ENCODE peak calls at places on chromosomes 6 and 20, in ten cellular contexts. One of them, this sample, is unnamed.

GRCh38 chr20:4060856-4061440 is 45.6 kb upstream of the RNF24 start:
- DNase-seq in GM12865: no peak
- DNase-seq in adrenal gland: no peak
- DNase-seq in fibroblast of pulmonary artery: no peak
- DNase-seq in Peyer's patch: no peak
- DNase-seq in fibroblast of mammary gland: no peak
- DNase-seq in thoracic aorta: no peak
- DNase-seq in lower leg skin: no peak
- DNase-seq in cardiac fibroblast: no peak
- DNase-seq in AG04449: no peak
- DNase-seq in this sample: no peak

GRCh38 chr20:44207066-44207723 is 3.4 kb downstream of the OSER1 start:
- DNase-seq in GM12865: peak
- DNase-seq in adrenal gland: no peak
- DNase-seq in fibroblast of pulmonary artery: no peak
- DNase-seq in Peyer's patch: no peak
- DNase-seq in fibroblast of mammary gland: no peak
- DNase-seq in thoracic aorta: no peak
- DNase-seq in lower leg skin: no peak
- DNase-seq in cardiac fibroblast: no peak
- DNase-seq in AG04449: no peak
- DNase-seq in this sample: no peak

GRCh38 chr20:24657211-24657610 is 187.8 kb downstream of the SYNDIG1 start:
- DNase-seq in GM12865: no peak
- DNase-seq in adrenal gland: no peak
- DNase-seq in fibroblast of pulmonary artery: peak
- DNase-seq in Peyer's patch: no peak
- DNase-seq in fibroblast of mammary gland: peak
- DNase-seq in thoracic aorta: no peak
- DNase-seq in lower leg skin: no peak
- DNase-seq in cardiac fibroblast: peak
- DNase-seq in AG04449: no peak
- DNase-seq in this sample: peak

GRCh38 chr6:132188865-132189264 is 212.4 kb downstream of the MOXD1 start:
- DNase-seq in GM12865: no peak
- DNase-seq in adrenal gland: no peak
- DNase-seq in fibroblast of pulmonary artery: peak
- DNase-seq in Peyer's patch: no peak
- DNase-seq in fibroblast of mammary gland: peak
- DNase-seq in thoracic aorta: no peak
- DNase-seq in lower leg skin: no peak
- DNase-seq in cardiac fibroblast: peak
- DNase-seq in AG04449: no peak
- DNase-seq in this sample: peak

GRCh38 chr20:32124916-32125454 is 15.5 kb downstream of the TM9SF4 start:
- DNase-seq in GM12865: no peak
- DNase-seq in adrenal gland: no peak
- DNase-seq in fibroblast of pulmonary artery: no peak
- DNase-seq in Peyer's patch: no peak
- DNase-seq in fibroblast of mammary gland: no peak
- DNase-seq in thoracic aorta: no peak
- DNase-seq in lower leg skin: no peak
- DNase-seq in cardiac fibroblast: no peak
- DNase-seq in AG04449: no peak
- DNase-seq in this sample: no peak

GRCh38 chr20:3854462-3854870 is 7.8 kb downstream of the MAVS start:
- DNase-seq in GM12865: no peak
- DNase-seq in adrenal gland: no peak
- DNase-seq in fibroblast of pulmonary artery: no peak
- DNase-seq in Peyer's patch: no peak
- DNase-seq in fibroblast of mammary gland: no peak
- DNase-seq in thoracic aorta: no peak
- DNase-seq in lower leg skin: no peak
- DNase-seq in cardiac fibroblast: no peak
- DNase-seq in AG04449: no peak
- DNase-seq in this sample: no peak

GRCh38 chr6:68625998-68626397 is 9.1 kb upstream of the ADGRB3 start:
- DNase-seq in GM12865: no peak
- DNase-seq in adrenal gland: no peak
- DNase-seq in fibroblast of pulmonary artery: no peak
- DNase-seq in Peyer's patch: no peak
- DNase-seq in fibroblast of mammary gland: no peak
- DNase-seq in thoracic aorta: no peak
- DNase-seq in lower leg skin: no peak
- DNase-seq in cardiac fibroblast: no peak
- DNase-seq in AG04449: no peak
- DNase-seq in this sample: no peak

GRCh38 chr20:3222635-3223600 is 13.6 kb downstream of the ITPA start:
- DNase-seq in GM12865: peak
- DNase-seq in adrenal gland: no peak
- DNase-seq in fibroblast of pulmonary artery: no peak
- DNase-seq in Peyer's patch: peak
- DNase-seq in fibroblast of mammary gland: no peak
- DNase-seq in thoracic aorta: no peak
- DNase-seq in lower leg skin: no peak
- DNase-seq in cardiac fibroblast: no peak
- DNase-seq in AG04449: no peak
- DNase-seq in this sample: no peak

GRCh38 chr20:34581341-34582189 is 23.0 kb downstream of the MAP1LC3A start:
- DNase-seq in GM12865: peak
- DNase-seq in adrenal gland: no peak
- DNase-seq in fibroblast of pulmonary artery: peak
- DNase-seq in Peyer's patch: no peak
- DNase-seq in fibroblast of mammary gland: peak
- DNase-seq in thoracic aorta: no peak
- DNase-seq in lower leg skin: peak
- DNase-seq in cardiac fibroblast: peak
- DNase-seq in AG04449: no peak
- DNase-seq in this sample: peak

GRCh38 chr6:6712979-6713514 is 124.5 kb downstream of the LY86 start:
- DNase-seq in GM12865: peak
- DNase-seq in adrenal gland: no peak
- DNase-seq in fibroblast of pulmonary artery: no peak
- DNase-seq in Peyer's patch: no peak
- DNase-seq in fibroblast of mammary gland: no peak
- DNase-seq in thoracic aorta: no peak
- DNase-seq in lower leg skin: no peak
- DNase-seq in cardiac fibroblast: no peak
- DNase-seq in AG04449: no peak
- DNase-seq in this sample: peak

GRCh38 chr6:44054635-44055559 is 72.4 kb downstream of the MRPL14 start:
- DNase-seq in GM12865: no peak
- DNase-seq in adrenal gland: no peak
- DNase-seq in fibroblast of pulmonary artery: no peak
- DNase-seq in Peyer's patch: no peak
- DNase-seq in fibroblast of mammary gland: peak
- DNase-seq in thoracic aorta: no peak
- DNase-seq in lower leg skin: no peak
- DNase-seq in cardiac fibroblast: no peak
- DNase-seq in AG04449: no peak
- DNase-seq in this sample: peak

GRCh38 chr20:63968136-63968927 is 1.4 kb downstream of the ZNF512B start:
- DNase-seq in GM12865: no peak
- DNase-seq in adrenal gland: peak
- DNase-seq in fibroblast of pulmonary artery: no peak
- DNase-seq in Peyer's patch: no peak
- DNase-seq in fibroblast of mammary gland: no peak
- DNase-seq in thoracic aorta: no peak
- DNase-seq in lower leg skin: no peak
- DNase-seq in cardiac fibroblast: no peak
- DNase-seq in AG04449: no peak
- DNase-seq in this sample: no peak

GRCh38 chr6:152089992-152090391 is 282.5 kb downstream of the ESR1 start:
- DNase-seq in GM12865: no peak
- DNase-seq in adrenal gland: peak
- DNase-seq in fibroblast of pulmonary artery: peak
- DNase-seq in Peyer's patch: no peak
- DNase-seq in fibroblast of mammary gland: peak
- DNase-seq in thoracic aorta: peak
- DNase-seq in lower leg skin: peak
- DNase-seq in cardiac fibroblast: peak
- DNase-seq in AG04449: no peak
- DNase-seq in this sample: peak

GRCh38 chr6:130047440-130047995 is 29.1 kb downstream of the L3MBTL3 start:
- DNase-seq in GM12865: no peak
- DNase-seq in adrenal gland: no peak
- DNase-seq in fibroblast of pulmonary artery: no peak
- DNase-seq in Peyer's patch: no peak
- DNase-seq in fibroblast of mammary gland: no peak
- DNase-seq in thoracic aorta: no peak
- DNase-seq in lower leg skin: no peak
- DNase-seq in cardiac fibroblast: no peak
- DNase-seq in AG04449: no peak
- DNase-seq in this sample: no peak

GRCh38 chr20:37915434-37915787 is 12.5 kb downstream of the VSTM2L start:
- DNase-seq in GM12865: no peak
- DNase-seq in adrenal gland: no peak
- DNase-seq in fibroblast of pulmonary artery: no peak
- DNase-seq in Peyer's patch: no peak
- DNase-seq in fibroblast of mammary gland: no peak
- DNase-seq in thoracic aorta: no peak
- DNase-seq in lower leg skin: no peak
- DNase-seq in cardiac fibroblast: no peak
- DNase-seq in AG04449: no peak
- DNase-seq in this sample: no peak

GRCh38 chr20:8434326-8434876 is 302.3 kb downstream of the PLCB1 start:
- DNase-seq in GM12865: no peak
- DNase-seq in adrenal gland: no peak
- DNase-seq in fibroblast of pulmonary artery: peak
- DNase-seq in Peyer's patch: no peak
- DNase-seq in fibroblast of mammary gland: peak
- DNase-seq in thoracic aorta: no peak
- DNase-seq in lower leg skin: no peak
- DNase-seq in cardiac fibroblast: peak
- DNase-seq in AG04449: no peak
- DNase-seq in this sample: no peak

GRCh38 chr6:7258231-7258763 is 54.7 kb downstream of the SSR1 start:
- DNase-seq in GM12865: no peak
- DNase-seq in adrenal gland: no peak
- DNase-seq in fibroblast of pulmonary artery: no peak
- DNase-seq in Peyer's patch: no peak
- DNase-seq in fibroblast of mammary gland: no peak
- DNase-seq in thoracic aorta: no peak
- DNase-seq in lower leg skin: no peak
- DNase-seq in cardiac fibroblast: no peak
- DNase-seq in AG04449: no peak
- DNase-seq in this sample: no peak

GRCh38 chr6:82741996-82742385 is 323.6 kb downstream of the UBE3D start:
- DNase-seq in GM12865: no peak
- DNase-seq in adrenal gland: no peak
- DNase-seq in fibroblast of pulmonary artery: no peak
- DNase-seq in Peyer's patch: no peak
- DNase-seq in fibroblast of mammary gland: no peak
- DNase-seq in thoracic aorta: no peak
- DNase-seq in lower leg skin: no peak
- DNase-seq in cardiac fibroblast: no peak
- DNase-seq in AG04449: no peak
- DNase-seq in this sample: no peak

GRCh38 chr6:11552390-11552789 is 14.8 kb downstream of the TMEM170B start:
- DNase-seq in GM12865: no peak
- DNase-seq in adrenal gland: no peak
- DNase-seq in fibroblast of pulmonary artery: no peak
- DNase-seq in Peyer's patch: no peak
- DNase-seq in fibroblast of mammary gland: no peak
- DNase-seq in thoracic aorta: no peak
- DNase-seq in lower leg skin: no peak
- DNase-seq in cardiac fibroblast: no peak
- DNase-seq in AG04449: no peak
- DNase-seq in this sample: no peak
- H3K4me3 ChIP-seq in GM12865: no peak
- H3K4me3 ChIP-seq in adrenal gland: no peak
- H3K4me3 ChIP-seq in fibroblast of pulmonary artery: no peak
- H3K4me3 ChIP-seq in Peyer's patch: no peak
- H3K4me3 ChIP-seq in fibroblast of mammary gland: no peak
- H3K4me3 ChIP-seq in thoracic aorta: no peak
- H3K4me3 ChIP-seq in lower leg skin: no peak
- H3K4me3 ChIP-seq in cardiac fibroblast: no peak
- H3K4me3 ChIP-seq in AG04449: no peak
- H3K4me3 ChIP-seq in this sample: no peak

DNA sequence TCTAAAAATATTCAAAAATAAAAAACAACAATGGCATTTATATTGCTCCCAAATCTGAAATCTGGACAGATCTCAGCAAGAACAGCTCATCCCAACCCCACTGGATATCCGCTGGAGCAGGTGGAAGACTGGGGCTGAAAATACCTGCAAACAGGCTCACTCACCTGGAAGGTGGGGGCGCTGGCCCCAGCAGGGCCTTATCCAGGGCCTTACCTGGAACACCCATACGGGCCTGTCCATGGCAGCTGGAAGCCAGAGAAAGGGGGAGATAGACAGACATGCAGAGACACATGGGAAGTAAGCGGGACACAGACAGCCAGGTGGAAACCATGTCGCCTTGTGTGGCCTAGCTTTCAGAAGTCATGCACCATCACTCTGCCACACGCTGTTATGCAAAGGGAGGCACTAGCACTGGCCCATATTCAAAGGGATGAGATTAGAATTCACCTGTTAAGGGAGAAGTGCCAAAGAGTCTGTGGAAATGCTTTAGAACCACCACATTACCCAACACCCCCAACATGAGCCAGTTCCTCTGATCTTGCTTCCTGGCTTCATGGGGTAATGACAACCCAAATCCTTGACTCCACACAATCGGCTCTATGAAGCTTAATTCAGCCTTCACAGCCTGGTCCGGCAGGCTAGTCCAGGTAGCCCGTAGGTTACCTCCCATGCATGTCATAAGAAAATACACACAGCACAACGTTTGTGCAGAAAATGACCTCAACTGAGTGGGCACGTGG is 99.0 kb upstream of the CDYL start:
- DNase-seq in GM12865: no peak
- DNase-seq in adrenal gland: no peak
- DNase-seq in fibroblast of pulmonary artery: no peak
- DNase-seq in Peyer's patch: no peak
- DNase-seq in fibroblast of mammary gland: no peak
- DNase-seq in thoracic aorta: no peak
- DNase-seq in lower leg skin: peak
- DNase-seq in cardiac fibroblast: no peak
- DNase-seq in AG04449: no peak
- DNase-seq in this sample: no peak
- TF ChIP-seq CTCF in GM12865: no peak
- TF ChIP-seq CTCF in adrenal gland: no peak
- TF ChIP-seq CTCF in fibroblast of pulmonary artery: no peak
- TF ChIP-seq CTCF in Peyer's patch: no peak
- TF ChIP-seq CTCF in fibroblast of mammary gland: no peak
- TF ChIP-seq CTCF in thoracic aorta: no peak
- TF ChIP-seq CTCF in lower leg skin: no peak
- TF ChIP-seq CTCF in cardiac fibroblast: no peak
- TF ChIP-seq CTCF in AG04449: no peak
- TF ChIP-seq CTCF in this sample: no peak

GRCh38 chr6:11042750-11043551 is 1.2 kb downstream of the ELOVL2 start:
- DNase-seq in GM12865: peak
- DNase-seq in adrenal gland: no peak
- DNase-seq in fibroblast of pulmonary artery: peak
- DNase-seq in Peyer's patch: no peak
- DNase-seq in fibroblast of mammary gland: no peak
- DNase-seq in thoracic aorta: no peak
- DNase-seq in lower leg skin: no peak
- DNase-seq in cardiac fibroblast: peak
- DNase-seq in AG04449: no peak
- DNase-seq in this sample: peak
- H3K4me3 ChIP-seq in GM12865: no peak
- H3K4me3 ChIP-seq in adrenal gland: no peak
- H3K4me3 ChIP-seq in fibroblast of pulmonary artery: peak
- H3K4me3 ChIP-seq in Peyer's patch: peak
- H3K4me3 ChIP-seq in fibroblast of mammary gland: peak
- H3K4me3 ChIP-seq in thoracic aorta: peak
- H3K4me3 ChIP-seq in lower leg skin: no peak
- H3K4me3 ChIP-seq in cardiac fibroblast: peak
- H3K4me3 ChIP-seq in AG04449: peak
- H3K4me3 ChIP-seq in this sample: peak

GRCh38 chr6:55528624-55529023 is 50.4 kb downstream of the HMGCLL1 start:
- DNase-seq in GM12865: peak
- DNase-seq in adrenal gland: no peak
- DNase-seq in fibroblast of pulmonary artery: peak
- DNase-seq in Peyer's patch: no peak
- DNase-seq in fibroblast of mammary gland: peak
- DNase-seq in thoracic aorta: no peak
- DNase-seq in lower leg skin: no peak
- DNase-seq in cardiac fibroblast: peak
- DNase-seq in AG04449: no peak
- DNase-seq in this sample: peak
- TF ChIP-seq CTCF in GM12865: peak
- TF ChIP-seq CTCF in adrenal gland: no peak
- TF ChIP-seq CTCF in fibroblast of pulmonary artery: peak
- TF ChIP-seq CTCF in Peyer's patch: peak
- TF ChIP-seq CTCF in fibroblast of mammary gland: peak
- TF ChIP-seq CTCF in thoracic aorta: no peak
- TF ChIP-seq CTCF in lower leg skin: no peak
- TF ChIP-seq CTCF in cardiac fibroblast: peak
- TF ChIP-seq CTCF in AG04449: peak
- TF ChIP-seq CTCF in this sample: peak